ENCODE peak calls at places on chromosomes 6 and 20, in four cellular contexts. N, L, E and U are unnamed samples. For H3K9me3, the result is how much of the 10 kb centered on the place peaks cover.

GRCh38 chr6:70956451-70957283 is at the start of gene B3GAT2:
- DNase-seq in L (no peak), N (no peak), E (no peak), U (peak)

GRCh38 chr6:107704377-107705013 is 119.6 kb downstream of the SCML4 start:
- DNase-seq in N (peak), L (peak), E (peak), U (peak)

GRCh38 chr6:17202526-17202925 is 78.6 kb upstream of the RBM24 start:
- DNase-seq in L (no peak), N (no peak), E (no peak), U (no peak)

GRCh38 chr6:70310063-70310694 is 7.3 kb upstream of the COL9A1 start:
- DNase-seq in L (peak), E (peak), N (peak), U (peak)

GRCh38 chr6:95017922-95018321 is 559.4 kb upstream of the MANEA start:
- DNase-seq in E (no peak), L (no peak), N (no peak), U (no peak)

GRCh38 chr20:30811896-30812671 is 445.4 kb upstream of the DEFB115 start:
- DNase-seq in N (peak), L (no peak), E (peak), U (no peak)

GRCh38 chr6:658244-658643 is 1.3 kb upstream of the HUS1B start:
- DNase-seq in L (no peak), E (peak), N (no peak), U (no peak)

GRCh38 chr20:55116598-55116997 is 641.2 kb downstream of the DOK5 start:
- DNase-seq in L (no peak), E (no peak), N (no peak), U (no peak)

GRCh38 chr6:19492631-19493030 is 344.5 kb upstream of the ID4 start:
- DNase-seq in E (no peak), L (no peak), N (no peak), U (no peak)

GRCh38 chr20:41248371-41249024 is 69.0 kb downstream of the ZHX3 start:
- DNase-seq in N (peak), E (no peak), L (no peak), U (no peak)

GRCh38 chr6:112620832-112621569 is 273.9 kb downstream of the RFPL4B start:
- DNase-seq in N (peak), E (peak), L (no peak), U (peak)

GRCh38 chr6:76867182-76867581 is 596.1 kb downstream of the HTR1B start:
- DNase-seq in N (no peak), E (no peak), L (no peak), U (no peak)

GRCh38 chr6:125377621-125378020 is 75.9 kb upstream of the HDDC2 start:
- DNase-seq in L (no peak), N (no peak), E (no peak), U (no peak)

GRCh38 chr6:18725449-18725848 is 338.3 kb downstream of the RNF144B start:
- DNase-seq in N (no peak), E (no peak), L (no peak), U (no peak)

GRCh38 chr6:45791181-45791580 is 224.5 kb downstream of the CLIC5 start:
- DNase-seq in N (no peak), L (no peak), E (no peak), U (no peak)

GRCh38 chr6:24719125-24719931 is at the start of gene C6orf62:
- DNase-seq in N (peak), E (peak), L (no peak), U (peak)

GRCh38 chr6:163585932-163586437 is 171.5 kb downstream of the QKI start:
- DNase-seq in L (peak), N (peak), E (peak), U (peak)

GRCh38 chr6:169445227-169445626 is 191.6 kb upstream of the THBS2 start:
- DNase-seq in N (no peak), E (no peak), L (no peak), U (no peak)

GRCh38 chr6:6891074-6891754 is 216.5 kb upstream of the RREB1 start:
- DNase-seq in L (no peak), N (no peak), E (no peak), U (no peak)

GRCh38 chr6:95804847-95805541 is 210.8 kb upstream of the FUT9 start:
- DNase-seq in N (peak), E (no peak), L (no peak), U (no peak)

GRCh38 chr6:85640806-85641205 is 1.9 kb downstream of the SYNCRIP start:
- DNase-seq in L (no peak), N (no peak), E (no peak), U (no peak)

GRCh38 chr6:37033255-37033654 is 27.8 kb downstream of the FGD2 start:
- DNase-seq in N (peak), E (no peak), L (no peak), U (no peak)

GRCh38 chr20:5843054-5843731 is 93.0 kb downstream of the SHLD1 start:
- DNase-seq in E (no peak), L (no peak), N (no peak), U (no peak)

GRCh38 chr6:116327803-116328527 is 42.8 kb upstream of the DSE start:
- DNase-seq in L (no peak), N (no peak), E (no peak), U (peak)

GRCh38 chr20:48051810-48052491 is 266.7 kb upstream of the SULF2 start:
- DNase-seq in N (peak), L (no peak), E (no peak), U (peak)

GRCh38 chr6:150099953-150100352 is 31.0 kb upstream of the ULBP3 start:
- DNase-seq in N (no peak), E (no peak), L (no peak), U (no peak)

GRCh38 chr6:34205466-34205865 is 31.2 kb upstream of the HMGA1 start:
- DNase-seq in N (no peak), E (no peak), L (no peak), U (no peak)

GRCh38 chr6:7467007-7467897 is 74.2 kb upstream of the DSP start:
- DNase-seq in N (no peak), L (no peak), E (no peak), U (no peak)

GRCh38 chr6:112282217-112282616 is 27.9 kb upstream of the LAMA4 start:
- DNase-seq in N (peak), E (no peak), L (no peak), U (peak)

GRCh38 chr6:46706464-46706863 is 18.8 kb downstream of the TDRD6 start:
- DNase-seq in L (no peak), N (no peak), E (no peak), U (no peak)

GRCh38 chr6:143741480-143741879 is 63.7 kb downstream of the PHACTR2 start:
- DNase-seq in N (no peak), L (no peak), E (no peak), U (no peak)

GRCh38 chr6:164210323-164210722 is 795.8 kb downstream of the QKI start:
- DNase-seq in L (no peak), N (no peak), E (no peak), U (no peak)

GRCh38 chr6:88251261-88251660 is 85.1 kb upstream of the CNR1 start:
- DNase-seq in N (no peak), E (no peak), L (no peak), U (no peak)

GRCh38 chr20:47187450-47188195 is 168.9 kb downstream of the ZMYND8 start:
- DNase-seq in N (no peak), E (no peak), L (no peak), U (no peak)

GRCh38 chr6:5582758-5583157 is 321.4 kb downstream of the FARS2 start:
- DNase-seq in L (no peak), E (no peak), N (no peak), U (peak)

GRCh38 chr6:27592107-27592480 is 119.2 kb upstream of the ZNF184 start:
- DNase-seq in E (no peak), N (no peak), L (no peak), U (peak)

GRCh38 chr20:58531657-58532056 is 16.5 kb upstream of the APCDD1L start:
- DNase-seq in N (no peak), L (no peak), E (no peak), U (no peak)

GRCh38 chr20:58526411-58526810 is 11.2 kb upstream of the APCDD1L start:
- DNase-seq in L (no peak), E (no peak), N (no peak), U (no peak)

GRCh38 chr20:58528412-58528811 is 13.2 kb upstream of the APCDD1L start:
- DNase-seq in E (no peak), L (no peak), N (no peak), U (no peak)

GRCh38 chr20:58536289-58536688 is 21.1 kb upstream of the APCDD1L start:
- DNase-seq in N (no peak), E (no peak), L (no peak), U (no peak)

DNA sequence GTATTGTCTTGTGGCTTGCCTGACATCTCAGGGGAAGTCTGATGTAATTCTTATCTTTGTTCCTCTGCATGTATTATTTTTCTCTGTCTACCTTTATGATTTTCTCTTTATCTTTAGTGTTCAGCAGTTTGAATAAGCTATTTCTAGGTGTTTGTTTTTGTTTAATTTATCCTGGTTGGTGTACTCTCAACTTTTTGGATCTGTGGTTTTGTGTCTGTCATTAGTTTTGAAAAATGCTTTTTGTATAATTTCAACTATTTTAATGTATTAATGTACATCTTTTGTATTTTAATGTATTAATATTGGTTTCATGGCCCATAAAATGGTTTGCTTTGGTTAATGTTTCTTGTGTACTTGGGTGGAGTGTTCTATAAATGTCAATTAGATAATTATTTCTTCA is 15.9 kb upstream of the APCDD1L start:
- DNase-seq in L (no peak), E (no peak), N (no peak), U (no peak)
- H3K9me3 ChIP-seq in L (under half), E (under half), N (under half), U (under half)

DNA sequence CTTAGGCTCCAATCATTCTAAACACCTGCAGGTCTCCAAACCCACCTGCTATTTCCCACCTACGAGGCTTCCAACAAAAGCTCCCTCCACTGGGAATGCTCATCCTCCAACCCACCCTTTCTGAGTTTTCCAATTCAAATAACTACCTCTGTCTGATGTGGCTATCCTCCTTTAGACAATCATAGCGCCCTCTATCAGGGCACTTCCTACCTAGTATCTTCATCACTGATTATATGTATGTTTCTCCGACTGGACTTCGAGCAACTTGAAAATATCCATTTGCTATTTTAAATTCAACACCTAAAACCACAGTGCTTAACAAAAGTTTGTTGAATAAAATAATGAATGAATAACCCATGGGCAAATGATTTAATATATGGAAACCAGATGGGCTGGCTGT is 41.3 kb downstream of the MTFR2 start:
- DNase-seq in N (no peak), E (no peak), L (no peak), U (no peak)
- TF ChIP-seq CTCF in N (peak), E (peak), L (peak), U (peak)

GRCh38 chr20:19431906-19432305 is 219.5 kb downstream of the SLC24A3 start:
- DNase-seq in E (no peak), L (no peak), N (no peak), U (no peak)

GRCh38 chr20:19431308-19431685 is 218.9 kb downstream of the SLC24A3 start:
- DNase-seq in N (no peak), L (no peak), E (no peak), U (no peak)

GRCh38 chr20:19427913-19428800 is 215.7 kb downstream of the SLC24A3 start:
- DNase-seq in L (no peak), N (no peak), E (no peak), U (no peak)

GRCh38 chr20:19433371-19434316 is 221.2 kb downstream of the SLC24A3 start:
- DNase-seq in N (no peak), L (no peak), E (no peak), U (no peak)

DNA sequence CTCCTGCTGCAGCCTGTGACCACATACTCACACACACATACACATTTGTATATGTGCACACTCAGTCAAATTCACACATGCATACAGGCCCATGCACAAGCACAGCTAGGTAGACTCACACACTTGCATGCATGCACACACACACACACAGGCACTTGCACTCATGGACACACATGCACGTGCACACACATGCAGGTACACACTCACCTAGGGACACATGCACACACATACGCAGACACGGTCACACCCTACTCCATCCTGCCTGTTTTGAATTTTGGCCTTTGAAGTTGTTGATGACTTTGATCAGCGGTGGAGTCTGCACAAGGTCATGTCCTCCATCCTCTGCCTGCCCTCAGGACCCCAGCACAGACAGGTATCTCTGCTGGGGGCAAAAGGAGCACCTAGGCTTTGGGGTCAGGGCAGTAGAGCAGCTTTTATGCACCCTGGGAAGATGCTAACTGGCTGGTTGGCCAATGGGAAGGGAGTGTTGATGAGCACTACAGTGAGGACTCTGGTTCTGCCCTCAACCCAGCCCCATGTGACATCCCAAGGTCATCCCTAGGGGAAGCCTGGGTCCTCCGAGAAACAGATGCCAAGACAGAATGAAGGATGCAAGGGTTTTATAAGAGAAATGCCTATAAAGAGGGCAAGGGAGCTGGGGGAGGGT is 218.3 kb downstream of the SLC24A3 start:
- DNase-seq in E (no peak), L (no peak), N (no peak), U (no peak)
- TF ChIP-seq EZH2 in E (no peak), L (no peak), N (no peak), U (no peak)

GRCh38 chr20:58623579-58624473 is 27.3 kb upstream of the STX16 start:
- DNase-seq in N (peak), E (peak), L (peak), U (peak)

GRCh38 chr20:58626076-58626475 is 25.0 kb upstream of the STX16 start:
- DNase-seq in N (peak), L (no peak), E (no peak), U (no peak)

GRCh38 chr20:58624687-58625086 is 26.4 kb upstream of the STX16 start:
- DNase-seq in L (no peak), E (no peak), N (no peak), U (no peak)

GRCh38 chr20:58627212-58628072 is 23.6 kb upstream of the STX16 start:
- DNase-seq in E (no peak), N (no peak), L (no peak), U (no peak)

GRCh38 chr20:58625585-58625984 is 25.5 kb upstream of the STX16 start:
- DNase-seq in L (no peak), N (no peak), E (no peak), U (no peak)
- H3K9me3 ChIP-seq in L (under half), N (under half), E (under half), U (under half)

DNA sequence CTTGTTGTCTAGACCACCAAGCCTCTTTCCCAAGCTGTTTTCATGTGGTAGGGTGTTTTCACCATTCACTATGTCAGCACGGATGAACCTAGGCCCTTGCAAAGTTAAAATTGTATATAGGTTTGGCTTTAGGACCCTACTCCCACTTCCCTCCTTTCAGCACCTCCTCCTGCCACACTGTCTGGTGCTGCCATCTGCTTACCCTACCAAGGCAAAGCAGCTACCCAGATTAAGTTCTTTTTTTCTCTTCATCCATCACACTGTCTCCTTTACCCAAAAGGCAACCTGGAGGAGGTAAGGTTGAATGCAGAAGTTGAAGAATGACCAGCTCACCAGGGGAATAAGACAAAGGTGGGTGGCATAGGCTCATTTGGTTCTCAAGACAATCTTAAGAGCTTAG is 184.0 kb downstream of the CDC5L start:
- DNase-seq in L (no peak), N (no peak), E (no peak), U (no peak)
- TF ChIP-seq CTCF in L (no peak), N (no peak), E (no peak), U (peak)

GRCh38 chr20:21510414-21510971 is 3.4 kb downstream of the NKX2-2 start:
- DNase-seq in N (no peak), L (no peak), E (no peak), U (peak)

GRCh38 chr20:21510995-21511394 is 2.9 kb downstream of the NKX2-2 start:
- DNase-seq in E (no peak), N (no peak), L (no peak), U (peak)

GRCh38 chr20:21508230-21509078 is 5.4 kb downstream of the NKX2-2 start:
- DNase-seq in E (no peak), L (no peak), N (no peak), U (peak)

GRCh38 chr20:21509079-21509596 is 4.7 kb downstream of the NKX2-2 start:
- DNase-seq in L (no peak), N (no peak), E (no peak), U (peak)

DNA sequence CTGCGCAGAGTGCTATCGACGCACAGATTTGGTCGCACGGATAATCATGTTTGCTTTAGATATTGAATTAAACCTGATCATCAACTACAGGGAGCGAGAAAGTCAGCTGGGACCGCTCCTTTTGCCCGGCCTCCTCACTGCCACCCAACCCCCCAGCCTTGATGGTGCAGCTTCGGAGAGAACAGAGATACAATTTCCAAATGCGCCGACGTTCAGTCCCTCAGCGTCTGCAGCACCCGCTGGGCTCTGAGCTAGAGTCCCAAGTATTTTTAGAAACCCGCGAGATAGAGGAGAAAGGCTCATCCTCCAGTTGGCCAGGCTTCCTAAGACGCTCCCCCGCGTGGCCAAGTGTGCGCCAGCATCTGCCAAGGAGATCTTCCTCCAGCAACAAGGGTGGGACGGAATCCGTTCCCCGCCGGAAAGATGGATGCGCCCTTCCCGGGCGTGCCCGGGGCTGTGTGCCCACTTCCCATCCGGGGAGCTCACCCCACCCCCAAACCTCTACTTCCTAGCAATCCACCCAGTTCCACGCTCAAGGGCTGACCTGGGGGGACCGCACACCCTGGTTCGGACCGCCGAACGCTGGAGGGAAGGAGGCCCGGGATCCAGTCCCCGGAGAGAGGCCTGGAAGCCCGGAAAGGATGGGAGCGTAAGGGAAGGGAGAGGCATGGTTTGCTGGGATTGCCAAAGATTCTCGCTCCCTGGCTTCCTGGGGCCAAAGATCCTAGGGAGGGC is 4.1 kb downstream of the NKX2-2 start:
- DNase-seq in E (no peak), N (no peak), L (no peak), U (peak)
- TF ChIP-seq EZH2 in E (no peak), N (no peak), L (no peak), U (no peak)

DNA sequence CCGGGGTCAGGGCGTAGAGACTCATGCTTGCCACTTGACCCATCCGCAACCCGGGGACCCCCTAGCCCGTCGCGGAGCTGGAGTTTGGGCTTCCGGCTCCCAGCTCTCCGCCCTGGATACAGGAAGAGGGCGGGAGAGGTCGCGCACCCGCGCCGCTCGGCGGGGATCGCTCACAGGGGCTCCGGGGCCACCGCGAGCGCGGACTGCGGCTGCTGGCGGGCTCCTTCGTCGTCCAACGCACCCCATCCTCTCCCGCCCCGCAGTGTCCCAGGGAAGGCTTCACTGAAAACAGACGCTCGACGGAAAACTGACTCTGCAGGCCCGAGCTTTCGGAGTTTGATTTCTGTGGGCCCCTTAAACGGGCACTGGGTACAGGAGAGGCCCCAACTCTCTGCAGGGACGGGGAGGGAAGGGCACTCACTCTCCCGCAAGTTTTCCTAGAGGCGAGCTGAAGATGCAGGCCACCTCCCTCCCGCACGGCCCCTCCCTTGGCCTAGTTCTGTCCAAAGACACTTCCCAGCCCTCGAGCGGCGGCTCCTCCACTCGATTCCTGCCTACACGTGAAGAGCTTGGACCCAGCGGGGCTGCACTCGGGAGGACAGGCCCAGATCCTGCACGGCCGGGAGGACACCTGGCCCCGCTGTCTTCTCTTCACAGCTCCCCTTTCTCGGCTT is 5.3 kb downstream of the OLIG3 start:
- DNase-seq in N (no peak), L (no peak), E (no peak), U (no peak)
- H3K9me3 ChIP-seq in N (under half), L (under half), E (under half), U (under half)

GRCh38 chr20:43658723-43659419 is 8.0 kb upstream of the MYBL2 start:
- DNase-seq in E (no peak), N (peak), L (no peak), U (no peak)
- TF ChIP-seq CTCF in E (peak), N (peak), L (peak), U (no peak)